ENCODE peak calls at places on chromosomes 3 and 15, in six cellular contexts. H is GM06990, B is brain microvascular endothelial cell, D is uterus, L is BJ, C is HCT116. A is an unnamed sample.

GRCh38 chr15:95872366-95872771 is 458.1 kb upstream of the NR2F2 start:
- DNase-seq in H (no peak), B (peak; percentile 81), D (no peak), L (peak; percentile 27), C (no peak), A (peak; percentile 71)

GRCh38 chr3:186224211-186224610 is 115.3 kb upstream of the ETV5 start:
- DNase-seq in H (no peak), B (no peak), D (no peak), L (no peak), C (no peak), A (no peak)

GRCh38 chr15:38707802-38708671 is 143.4 kb upstream of the RASGRP1 start:
- DNase-seq in H (no peak), B (peak; percentile 63), D (peak; percentile 29), L (no peak), C (peak; percentile 53), A (no peak)

GRCh38 chr3:158991146-158991705 is 189.4 kb downstream of the MFSD1 start:
- DNase-seq in H (no peak), B (no peak), D (no peak), L (no peak), C (no peak), A (no peak)

GRCh38 chr15:71431345-71432336 is 316.4 kb downstream of the THSD4 start:
- DNase-seq in H (no peak), B (no peak), D (no peak), L (no peak), C (no peak), A (no peak)

GRCh38 chr3:106512846-106513245 is 644.0 kb upstream of the CBLB start:
- DNase-seq in H (no peak), B (no peak), D (no peak), L (no peak), C (no peak), A (no peak)

GRCh38 chr3:11091088-11091590 is 63.2 kb upstream of the HRH1 start:
- DNase-seq in H (no peak), B (no peak), D (peak; percentile 62), L (no peak), C (no peak), A (no peak)

GRCh38 chr3:52277972-52278509 is 408 bp downstream of the WDR82 start:
- DNase-seq in H (peak; percentile 81), B (peak; percentile 19), D (peak; percentile 55), L (no peak), C (no peak), A (no peak)

GRCh38 chr3:141875893-141876380 is 506 bp upstream of the ATP1B3 start:
- DNase-seq in H (no peak), B (peak; percentile 56), D (peak; percentile 60), L (no peak), C (peak; percentile 40), A (no peak)

GRCh38 chr3:56556908-56557814 is at the start of gene CCDC66:
- DNase-seq in H (peak; percentile 93), B (peak; percentile 94), D (peak; percentile 94), L (peak; percentile 51), C (peak; percentile 85), A (peak; percentile 69)

GRCh38 chr15:46709461-46709860 is 1007.8 kb upstream of the SEMA6D start:
- DNase-seq in H (no peak), B (no peak), D (no peak), L (no peak), C (no peak), A (no peak)

GRCh38 chr3:42601898-42602581 is 1.6 kb downstream of the NKTR start:
- DNase-seq in H (no peak), B (no peak), D (no peak), L (no peak), C (no peak), A (no peak)

GRCh38 chr3:72288955-72289707 is 504.2 kb upstream of the PROK2 start:
- DNase-seq in H (peak; percentile 31), B (peak; percentile 17), D (peak; percentile 52), L (no peak), C (no peak), A (peak; percentile 26)

GRCh38 chr15:100928632-100929280 is 9.6 kb downstream of the LRRK1 start:
- DNase-seq in H (no peak), B (no peak), D (no peak), L (no peak), C (no peak), A (no peak)

GRCh38 chr15:75696303-75696657 is 16.4 kb downstream of the CSPG4 start:
- DNase-seq in H (no peak), B (no peak), D (no peak), L (no peak), C (no peak), A (no peak)

GRCh38 chr3:142997330-142997729 is 4.0 kb upstream of the U2SURP start:
- DNase-seq in H (no peak), B (no peak), D (no peak), L (no peak), C (no peak), A (no peak)

GRCh38 chr3:157460253-157460652 is 23.6 kb downstream of the PTX3 start:
- DNase-seq in H (no peak), B (peak; percentile 48), D (no peak), L (peak; percentile 70), C (no peak), A (no peak)

GRCh38 chr15:80811781-80812180 is 32.6 kb downstream of the CEMIP start:
- DNase-seq in H (no peak), B (no peak), D (no peak), L (no peak), C (no peak), A (no peak)

GRCh38 chr3:25683882-25684281 is 19.2 kb upstream of the TOP2B start:
- DNase-seq in H (no peak), B (no peak), D (no peak), L (no peak), C (no peak), A (no peak)

GRCh38 chr3:82100378-82100777 is 338.9 kb upstream of the GBE1 start:
- DNase-seq in H (no peak), B (peak; percentile 16), D (no peak), L (no peak), C (no peak), A (peak; percentile 61)

GRCh38 chr3:150242220-150242938 is 165.7 kb upstream of the TSC22D2 start:
- DNase-seq in H (no peak), B (no peak), D (no peak), L (peak; percentile 43), C (no peak), A (no peak)

GRCh38 chr3:136904746-136905145 is 42.7 kb downstream of the NCK1 start:
- DNase-seq in H (no peak), B (no peak), D (no peak), L (no peak), C (no peak), A (no peak)

DNA sequence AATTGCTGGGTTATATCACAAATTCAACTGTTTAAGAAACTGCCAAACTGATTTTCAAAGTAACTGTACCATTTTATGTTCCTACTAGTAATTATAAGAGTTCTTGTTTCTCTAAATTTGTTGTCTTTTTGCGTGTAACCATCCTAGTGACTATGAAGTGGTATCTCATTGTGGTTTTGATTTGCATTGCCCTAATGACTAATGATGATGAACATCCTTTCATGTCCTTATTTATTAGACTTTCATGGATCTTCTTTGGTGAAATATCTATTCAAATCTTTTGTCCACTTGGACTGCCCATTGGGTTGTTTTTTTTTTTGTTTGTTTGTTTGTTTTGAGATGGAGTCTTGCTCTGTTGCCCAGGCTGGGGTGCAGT is 3.6 kb downstream of the OXSR1 start:
- DNase-seq in H (no peak), B (no peak), D (no peak), L (no peak), C (no peak), A (no peak)
- H3K4me3 ChIP-seq in H (no peak overlapping the region), B (no peak overlapping the region), D (no peak overlapping the region), L (no peak overlapping the region), C (no peak overlapping the region), A (no peak overlapping the region)

DNA sequence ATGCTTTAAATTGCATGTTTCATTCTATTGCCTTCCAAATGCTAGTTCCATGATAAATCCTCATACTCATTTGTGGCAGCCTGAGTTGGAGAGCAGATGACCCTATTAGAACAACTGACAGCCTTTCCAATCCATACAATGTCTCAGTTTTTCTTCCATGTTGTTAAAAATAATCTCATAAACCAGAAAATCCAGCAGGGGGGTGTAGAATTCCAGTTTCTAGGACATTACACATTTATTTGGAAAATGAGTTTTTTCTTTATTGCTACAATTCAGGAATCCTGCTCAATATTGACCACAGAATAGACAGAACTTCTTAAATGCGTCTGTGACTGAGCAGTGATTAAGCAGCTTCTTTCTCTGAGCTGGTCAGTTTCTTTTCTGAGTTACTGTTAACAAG is 174.2 kb upstream of the ATP10A start:
- DNase-seq in H (no peak), B (no peak), D (no peak), L (no peak), C (no peak), A (no peak)
- TF ChIP-seq CTCF in H (no peak), B (no peak), D (no peak), L (peak; percentile 15), C (no peak), A (no peak)

DNA sequence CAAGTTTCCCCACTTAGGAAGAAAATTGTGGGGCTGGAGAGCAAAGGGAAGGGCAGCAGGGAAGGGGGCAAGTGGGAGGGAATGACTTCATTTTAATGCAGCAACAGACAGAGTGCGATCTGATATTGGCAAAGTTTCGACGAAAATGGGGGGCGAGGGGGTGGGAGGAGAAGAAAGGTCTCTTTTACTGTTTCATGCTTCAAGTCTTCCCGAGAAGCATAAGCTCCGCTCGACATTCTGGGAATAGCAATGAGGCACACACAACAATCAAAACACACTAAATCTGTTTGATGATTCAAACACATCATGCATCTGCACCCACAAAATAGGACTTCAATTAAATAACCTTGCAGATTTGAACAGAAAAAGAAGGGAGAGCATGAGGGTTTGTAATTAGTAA is 284.0 kb upstream of the ATP11B start:
- DNase-seq in H (no peak), B (no peak), D (no peak), L (no peak), C (no peak), A (no peak)
- H3K27me3 ChIP-seq in H (no peaks in the 10 kb centered on the region), B (no peaks in the 10 kb centered on the region), D (no peaks in the 10 kb centered on the region), L (no peaks in the 10 kb centered on the region), C (no peaks in the 10 kb centered on the region), A (no peaks in the 10 kb centered on the region)

GRCh38 chr3:17038141-17038540 is 153.4 kb downstream of the PLCL2 start:
- DNase-seq in H (no peak), B (no peak), D (no peak), L (no peak), C (no peak), A (no peak)

GRCh38 chr3:17039579-17039978 is 154.8 kb downstream of the PLCL2 start:
- DNase-seq in H (no peak), B (peak; percentile 91), D (no peak), L (peak; percentile 79), C (peak; percentile 78), A (peak; percentile 59)

GRCh38 chr3:17040322-17040721 is 155.6 kb downstream of the PLCL2 start:
- DNase-seq in H (no peak), B (no peak), D (no peak), L (no peak), C (no peak), A (no peak)

GRCh38 chr3:17038900-17039545 is 154.3 kb downstream of the PLCL2 start:
- DNase-seq in H (no peak), B (no peak), D (no peak), L (no peak), C (peak; percentile 3), A (no peak)

GRCh38 chr3:17041009-17041408 is 156.3 kb downstream of the PLCL2 start:
- DNase-seq in H (no peak), B (no peak), D (no peak), L (no peak), C (no peak), A (no peak)
- H3K4me3 ChIP-seq in H (no peak overlapping the region), B (no peak overlapping the region), D (no peak overlapping the region), L (no peak overlapping the region), C (no peak overlapping the region), A (no peak overlapping the region)